ENCODE peak calls at places on chromosome 16, in five cellular contexts. S, N, V, P and E are unnamed samples.

GRCh38 chr16:4615389-4616046 is 830 bp upstream of the UBALD1 start:
- DNase-seq in S (no peak), N (no peak), V (no peak), P (peak; percentile 7), E (no peak)

GRCh38 chr16:28491080-28491969 is 549 bp downstream of the CLN3 start:
- DNase-seq in S (peak; percentile 45), N (peak; percentile 75), V (no peak), P (peak; percentile 16), E (no peak)

GRCh38 chr16:16075463-16076399 is 126.3 kb downstream of the ABCC1 start:
- DNase-seq in S (no peak), N (no peak), V (no peak), P (no peak), E (no peak)

GRCh38 chr16:70438983-70439862 is at the start of gene ST3GAL2:
- DNase-seq in S (peak; percentile 96), N (peak; percentile 95), V (peak; percentile 67), P (peak; percentile 90), E (peak; percentile 71)

GRCh38 chr16:67397812-67398545 is 4.7 kb upstream of the TPPP3 start:
- DNase-seq in S (no peak), N (no peak), V (no peak), P (no peak), E (no peak)

GRCh38 chr16:75377971-75378386 is 55.3 kb downstream of the CFDP1 start:
- DNase-seq in S (peak; percentile 98), N (no peak), V (peak; percentile 80), P (no peak), E (peak; percentile 98)

GRCh38 chr16:54080524-54081008 is 206.0 kb downstream of the IRX3 start:
- DNase-seq in S (peak; percentile 62), N (no peak), V (no peak), P (no peak), E (peak; percentile 97)

GRCh38 chr16:61595605-61596004 is 440.6 kb downstream of the CDH8 start:
- DNase-seq in S (no peak), N (no peak), V (no peak), P (no peak), E (no peak)

GRCh38 chr16:1989209-1989825 is 453 bp upstream of the SYNGR3 start:
- DNase-seq in S (no peak), N (no peak), V (no peak), P (no peak), E (no peak)
- H3K4me3 ChIP-seq in S (no peak overlapping the region), N (no peak overlapping the region), V (no peak overlapping the region), P (no peak overlapping the region), E (no peak overlapping the region)

GRCh38 chr16:48246066-48246465 is 1.3 kb downstream of the ABCC11 start:
- DNase-seq in S (peak; percentile 31), N (no peak), V (no peak), P (no peak), E (no peak)
- H3K4me3 ChIP-seq in S (peak overlapping the region; percentile 90), N (peak overlapping the region; percentile 99), V (peak overlapping the region; percentile 86), P (no peak overlapping the region), E (no peak overlapping the region)

GRCh38 chr16:11582157-11582814 is 4.4 kb downstream of the LITAF start:
- DNase-seq in S (no peak), N (no peak), V (no peak), P (no peak), E (no peak)

GRCh38 chr16:11585460-11586374 is 1.0 kb downstream of the LITAF start:
- DNase-seq in S (peak; percentile 60), N (no peak), V (no peak), P (no peak), E (no peak)

GRCh38 chr16:11581677-11582076 is 5.0 kb downstream of the LITAF start:
- DNase-seq in S (no peak), N (no peak), V (no peak), P (no peak), E (no peak)

GRCh38 chr16:11583171-11583570 is 3.5 kb downstream of the LITAF start:
- DNase-seq in S (peak; percentile 59), N (no peak), V (no peak), P (no peak), E (peak; percentile 55)

DNA sequence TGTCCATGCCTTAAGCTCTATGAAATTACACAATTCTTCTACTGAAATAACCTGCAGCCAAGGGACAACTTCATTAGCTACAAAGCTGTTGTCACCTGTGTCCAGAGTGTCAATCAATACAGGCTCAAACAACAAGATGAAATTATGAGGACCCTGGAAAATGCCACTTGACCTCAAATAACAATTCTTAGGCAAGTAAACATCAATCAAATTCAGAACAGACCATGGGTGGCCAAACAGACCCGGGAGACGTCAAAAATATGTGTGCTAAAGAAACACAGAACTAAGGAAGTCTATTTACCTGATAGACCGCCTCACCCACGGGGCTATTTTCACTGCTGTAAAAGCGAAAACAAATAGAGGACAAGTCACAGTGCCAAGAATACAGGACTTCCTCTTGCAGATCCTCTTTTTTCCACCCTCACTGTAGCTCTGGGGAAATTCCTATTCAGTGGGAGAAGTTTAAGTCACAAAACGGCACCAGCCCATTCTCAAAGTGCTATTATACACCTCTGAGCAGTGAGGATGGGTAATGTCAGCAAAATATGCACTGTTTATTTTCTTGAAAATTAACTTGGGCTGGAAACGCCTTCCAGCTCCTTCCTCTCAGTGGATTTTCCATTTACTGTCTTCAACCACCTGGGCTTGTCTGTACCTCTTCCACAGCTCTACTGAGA is 2.7 kb downstream of the LITAF start:
- DNase-seq in S (no peak), N (no peak), V (no peak), P (no peak), E (no peak)
- H3K4me3 ChIP-seq in S (peak overlapping the region; percentile 23), N (no peak overlapping the region), V (peak overlapping the region; percentile 21), P (peak overlapping the region; percentile 78), E (no peak overlapping the region)

GRCh38 chr16:68737046-68737729 is at the start of gene CDH1:
- DNase-seq in S (no peak), N (no peak), V (no peak), P (peak; percentile 11), E (no peak)
- H3K4me3 ChIP-seq in S (no peak within 1 kb of the TSS), N (no peak within 1 kb of the TSS), V (no peak within 1 kb of the TSS), P (no peak within 1 kb of the TSS), E (no peak within 1 kb of the TSS)

GRCh38 chr16:50363656-50364055 is 5.1 kb downstream of the BRD7 start:
- DNase-seq in S (no peak), N (no peak), V (no peak), P (no peak), E (no peak)

GRCh38 chr16:50366126-50366525 is 2.7 kb downstream of the BRD7 start:
- DNase-seq in S (no peak), N (no peak), V (no peak), P (no peak), E (no peak)

GRCh38 chr16:50360033-50360778 is 8.6 kb downstream of the BRD7 start:
- DNase-seq in S (peak; percentile 63), N (no peak), V (no peak), P (no peak), E (peak; percentile 55)

GRCh38 chr16:50359626-50360025 is 9.2 kb downstream of the BRD7 start:
- DNase-seq in S (no peak), N (no peak), V (no peak), P (no peak), E (no peak)

GRCh38 chr16:50360779-50361178 is 8.0 kb downstream of the BRD7 start:
- DNase-seq in S (peak; percentile 37), N (no peak), V (no peak), P (no peak), E (no peak)
- H3K4me3 ChIP-seq in S (no peak overlapping the region), N (no peak overlapping the region), V (no peak overlapping the region), P (no peak overlapping the region), E (no peak overlapping the region)

GRCh38 chr16:83011939-83012338 is 385.2 kb downstream of the CDH13 start:
- DNase-seq in S (no peak), N (no peak), V (no peak), P (no peak), E (no peak)

GRCh38 chr16:83013071-83013470 is 386.3 kb downstream of the CDH13 start:
- DNase-seq in S (no peak), N (no peak), V (no peak), P (no peak), E (no peak)

GRCh38 chr16:83019963-83020362 is 393.2 kb downstream of the CDH13 start:
- DNase-seq in S (no peak), N (no peak), V (no peak), P (no peak), E (no peak)

GRCh38 chr16:83011101-83011720 is 384.4 kb downstream of the CDH13 start:
- DNase-seq in S (no peak), N (no peak), V (no peak), P (no peak), E (no peak)

GRCh38 chr16:83015871-83016270 is 389.1 kb downstream of the CDH13 start:
- DNase-seq in S (peak; percentile 44), N (no peak), V (no peak), P (no peak), E (peak; percentile 47)
- H3K4me3 ChIP-seq in S (no peak overlapping the region), N (no peak overlapping the region), V (no peak overlapping the region), P (no peak overlapping the region), E (no peak overlapping the region)